ENCODE peak calls at places on chromosomes 13 and 19, in seven cellular contexts. N, Q, I, D, V, W and C are unnamed samples.

GRCh38 chr13:42066542-42066941 is 18.1 kb downstream of the DGKH start:
- DNase-seq in D (no peak), N (peak), W (no peak), Q (peak), V (no peak), I (no peak), C (no peak)

GRCh38 chr13:87884874-87885273 is 213.7 kb downstream of the SLITRK5 start:
- DNase-seq in Q (peak), D (no peak), I (no peak), W (no peak), N (no peak), V (peak), C (no peak)

GRCh38 chr19:2461751-2462634 is 5.2 kb upstream of the LMNB2 start:
- DNase-seq in I (peak), Q (no peak), V (peak), W (peak), N (peak), D (peak), C (peak)

GRCh38 chr19:33221641-33222040 is 4.0 kb downstream of the SLC7A10 start:
- DNase-seq in W (no peak), V (no peak), I (no peak), D (no peak), N (no peak), Q (peak), C (no peak)

GRCh38 chr13:56299650-56300049 is 841.1 kb upstream of the PRR20A start:
- DNase-seq in W (no peak), D (no peak), N (no peak), I (no peak), Q (no peak), V (no peak), C (no peak)

GRCh38 chr13:72639377-72639776 is 88.1 kb downstream of the MZT1 start:
- DNase-seq in N (no peak), Q (no peak), V (no peak), D (no peak), W (no peak), I (no peak), C (no peak)

GRCh38 chr13:46520188-46520587 is 32.8 kb upstream of the LRCH1 start:
- DNase-seq in V (no peak), W (no peak), I (no peak), D (no peak), N (no peak), Q (no peak), C (no peak)

GRCh38 chr13:110832531-110832930 is 82.3 kb downstream of the ANKRD10 start:
- DNase-seq in N (no peak), V (no peak), D (no peak), W (no peak), Q (no peak), I (no peak), C (no peak)

GRCh38 chr19:48487544-48487943 is 18.4 kb downstream of the CYTH2 start:
- DNase-seq in I (no peak), Q (no peak), D (no peak), N (no peak), W (no peak), V (no peak), C (no peak)

GRCh38 chr19:1512671-1513491 is at the start of gene ADAMTSL5:
- DNase-seq in W (peak), Q (peak), V (peak), N (peak), D (peak), I (no peak), C (peak)

GRCh38 chr13:33205804-33206221 is 79.7 kb downstream of the STARD13 start:
- DNase-seq in N (no peak), D (no peak), Q (peak), I (no peak), W (no peak), V (no peak), C (no peak)

GRCh38 chr19:51448011-51448744 is 10.1 kb downstream of the SIGLEC8 start:
- DNase-seq in N (no peak), Q (no peak), V (no peak), D (no peak), I (no peak), W (no peak), C (no peak)

GRCh38 chr13:67023088-67023893 is 206.8 kb downstream of the PCDH9 start:
- DNase-seq in I (no peak), V (no peak), Q (peak), N (peak), D (no peak), W (no peak), C (no peak)

GRCh38 chr13:76836311-76836710 is 49.9 kb downstream of the KCTD12 start:
- DNase-seq in Q (peak), V (no peak), N (peak), W (no peak), D (no peak), I (no peak), C (no peak)

GRCh38 chr19:5292843-5293606 is 47.6 kb downstream of the PTPRS start:
- DNase-seq in D (peak), N (peak), V (peak), Q (peak), I (peak), W (peak), C (peak)